ENCODE peak calls at places on chromosomes 13 and 19, in four cellular contexts. U is progenitor cell of endocrine pancreas, S is hippocampal formation, R is EL. A is an unnamed sample.

GRCh38 chr19:14369399-14370168 is 11.7 kb upstream of the ADGRE5 start:
- DNase-seq in S (no peak), U (no peak), R (peak; percentile 47), A (no peak)

GRCh38 chr13:95463516-95463915 is 89.0 kb upstream of the CLDN10 start:
- DNase-seq in R (no peak), U (no peak), S (no peak), A (no peak)

GRCh38 chr19:36152061-36152885 is at the start of gene COX7A1:
- DNase-seq in U (no peak), S (no peak), R (peak; percentile 30), A (no peak)

GRCh38 chr13:78659450-78660110 is 625 bp upstream of the OBI1 start:
- DNase-seq in R (no peak), S (no peak), U (no peak), A (no peak)

GRCh38 chr19:6740589-6741348 is 1.3 kb downstream of the TRIP10 start:
- DNase-seq in U (peak; percentile 44), R (peak; percentile 76), S (no peak), A (no peak)

GRCh38 chr19:47130120-47130588 is 481 bp upstream of the SAE1 start:
- DNase-seq in S (no peak), U (no peak), R (no peak), A (no peak)

GRCh38 chr19:50568321-50569022 is at the start of gene LRRC4B:
- DNase-seq in S (peak; percentile 59), U (no peak), R (no peak), A (no peak)

GRCh38 chr19:12333162-12334159 is at the start of gene ZNF563:
- DNase-seq in U (peak; percentile 94), R (peak; percentile 96), S (peak; percentile 97), A (peak; percentile 25)

GRCh38 chr13:40546047-40546446 is 120.4 kb downstream of the FOXO1 start:
- DNase-seq in R (no peak), S (no peak), U (no peak), A (no peak)

GRCh38 chr19:41997851-41998229 is 3.8 kb upstream of the ATP1A3 start:
- DNase-seq in R (no peak), S (no peak), U (no peak), A (no peak)

GRCh38 chr13:109971745-109972090 is 185.3 kb upstream of the IRS2 start:
- DNase-seq in R (no peak), U (no peak), S (no peak), A (no peak)

GRCh38 chr19:12656899-12657571 is 9.5 kb downstream of the MAN2B1 start:
- DNase-seq in U (no peak), R (no peak), S (no peak), A (no peak)

GRCh38 chr19:48194041-48194871 is 23.8 kb downstream of the ZSWIM9 start:
- DNase-seq in R (no peak), S (no peak), U (no peak), A (no peak)

GRCh38 chr19:47056416-47056815 is 8.0 kb upstream of the TMEM160 start:
- DNase-seq in U (no peak), S (no peak), R (no peak), A (no peak)

GRCh38 chr13:111505175-111505777 is 184.8 kb downstream of the TEX29 start:
- DNase-seq in U (no peak), S (no peak), R (no peak), A (no peak)

GRCh38 chr19:53432088-53432661 is 391 bp downstream of the ZNF761 start:
- DNase-seq in R (peak; percentile 42), S (no peak), U (peak; percentile 13), A (no peak)

GRCh38 chr13:37651891-37652290 is 53.3 kb upstream of the POSTN start:
- DNase-seq in R (peak; percentile 23), S (no peak), U (no peak), A (no peak)

GRCh38 chr13:42384265-42384664 is 112.3 kb downstream of the AKAP11 start:
- DNase-seq in S (no peak), R (no peak), U (no peak), A (no peak)

GRCh38 chr13:76798037-76798436 is 88.2 kb downstream of the KCTD12 start:
- DNase-seq in R (no peak), U (no peak), S (no peak), A (no peak)

GRCh38 chr19:50313812-50314536 is 15.2 kb downstream of the KCNC3 start:
- DNase-seq in U (no peak), S (no peak), R (no peak), A (no peak)

GRCh38 chr19:35316560-35316959 is 12.4 kb upstream of the CD22 start:
- DNase-seq in U (no peak), S (no peak), R (no peak), A (no peak)

GRCh38 chr13:111577956-111578595 is 257.6 kb downstream of the TEX29 start:
- DNase-seq in U (no peak), R (no peak), S (no peak), A (no peak)

GRCh38 chr19:33675501-33676124 is 53.9 kb downstream of the CHST8 start:
- DNase-seq in S (no peak), U (no peak), R (no peak), A (no peak)

GRCh38 chr13:26623125-26623524 is 65.6 kb downstream of the WASF3 start:
- DNase-seq in S (no peak), U (no peak), R (no peak), A (no peak)

GRCh38 chr19:45981350-45981749 is 7.7 kb upstream of the NOVA2 start:
- DNase-seq in S (peak; percentile 30), R (no peak), U (no peak), A (peak; percentile 58)

GRCh38 chr13:93535256-93535655 is 308.6 kb downstream of the GPC6 start:
- DNase-seq in S (no peak), R (peak; percentile 47), U (no peak), A (no peak)

GRCh38 chr19:35484637-35485036 is 5.6 kb downstream of the KRTDAP start:
- DNase-seq in R (no peak), U (no peak), S (no peak), A (no peak)

GRCh38 chr13:26382843-26383242 is 128.9 kb downstream of the CDK8 start:
- DNase-seq in U (no peak), R (no peak), S (no peak), A (no peak)

GRCh38 chr13:104461049-104461448 is 1394.8 kb upstream of the SLC10A2 start:
- DNase-seq in R (no peak), U (no peak), S (no peak), A (no peak)

GRCh38 chr19:44718441-44719261 is 19.7 kb downstream of the CEACAM16 start:
- DNase-seq in R (peak; percentile 63), S (peak; percentile 27), U (no peak), A (no peak)

GRCh38 chr19:21328402-21328801 is 808 bp downstream of the ZNF708 start:
- DNase-seq in U (no peak), R (peak; percentile 15), S (no peak), A (no peak)

GRCh38 chr19:18711893-18712292 is 28.4 kb downstream of the CRTC1 start:
- DNase-seq in S (no peak), U (no peak), R (no peak), A (no peak)

GRCh38 chr13:60146491-60146890 is 17.2 kb downstream of the DIAPH3 start:
- DNase-seq in R (peak; percentile 17), U (no peak), S (no peak), A (no peak)